ENCODE peak calls at places on chromosomes 16 and 17, in four cellular contexts. K, A, T and P are unnamed samples.

GRCh38 chr16:31455601-31456314 is 3.5 kb upstream of the ARMC5 start:
- DNase-seq in K (peak; percentile 15), A (no peak), T (no peak), P (no peak)

GRCh38 chr16:28180660-28181556 is 30.9 kb downstream of the XPO6 start:
- DNase-seq in K (no peak), A (peak; percentile 70), T (no peak), P (no peak)

GRCh38 chr17:63571632-63572310 is 21.5 kb downstream of the DCAF7 start:
- DNase-seq in K (peak; percentile 58), A (peak; percentile 93), T (peak; percentile 16), P (peak; percentile 21)

GRCh38 chr16:70701998-70702397 is 16.1 kb upstream of the MTSS2 start:
- DNase-seq in K (no peak), A (no peak), T (no peak), P (no peak)

GRCh38 chr16:24775455-24775854 is 46.0 kb downstream of the TNRC6A start:
- DNase-seq in K (no peak), A (peak; percentile 37), T (no peak), P (no peak)

GRCh38 chr17:76547183-76547641 is 7.4 kb downstream of the PRCD start:
- DNase-seq in K (peak; percentile 70), A (peak; percentile 85), T (peak; percentile 74), P (peak; percentile 72)

GRCh38 chr16:84239910-84240309 is at the start of gene KCNG4:
- DNase-seq in K (no peak), A (no peak), T (no peak), P (no peak)

GRCh38 chr17:66493283-66494019 is 191.0 kb downstream of the PRKCA start:
- DNase-seq in K (no peak), A (peak; percentile 74), T (no peak), P (peak; percentile 43)

GRCh38 chr16:85634747-85635544 is 21.8 kb downstream of the GSE1 start:
- DNase-seq in K (no peak), A (no peak), T (no peak), P (no peak)

GRCh38 chr17:38885728-38886642 is 16.1 kb downstream of the LASP1 start:
- DNase-seq in K (no peak), A (peak; percentile 52), T (no peak), P (no peak)

GRCh38 chr17:39818282-39819000 is 45.7 kb downstream of the IKZF3 start:
- DNase-seq in K (no peak), A (no peak), T (no peak), P (no peak)

GRCh38 chr17:64736804-64737492 is 74.8 kb upstream of the SMURF2 start:
- DNase-seq in K (no peak), A (peak; percentile 72), T (peak; percentile 51), P (peak; percentile 83)

GRCh38 chr17:62703269-62703775 is 75.9 kb downstream of the MRC2 start:
- DNase-seq in K (no peak), A (peak; percentile 53), T (no peak), P (peak; percentile 38)

GRCh38 chr16:66292241-66292935 is 74.1 kb upstream of the CDH5 start:
- DNase-seq in K (no peak), A (no peak), T (no peak), P (no peak)

GRCh38 chr17:16945513-16946201 is 26.3 kb downstream of the TNFRSF13B start:
- DNase-seq in K (no peak), A (no peak), T (no peak), P (no peak)

GRCh38 chr17:79991924-79992656 is 43.6 kb downstream of the TBC1D16 start:
- DNase-seq in K (no peak), A (peak; percentile 38), T (peak; percentile 91), P (peak; percentile 62)

GRCh38 chr17:2011421-2012371 is 13.4 kb downstream of the RTN4RL1 start:
- DNase-seq in K (no peak), A (no peak), T (no peak), P (no peak)

GRCh38 chr16:81738831-81739496 is 40.1 kb upstream of the PLCG2 start:
- DNase-seq in K (peak; percentile 54), A (no peak), T (no peak), P (no peak)

GRCh38 chr16:12612598-12613101 is 191.0 kb downstream of the CPPED1 start:
- DNase-seq in K (peak; percentile 59), A (no peak), T (peak; percentile 97), P (peak; percentile 91)

GRCh38 chr16:67936876-67937605 is 391 bp upstream of the PSMB10 start:
- DNase-seq in K (no peak), A (no peak), T (no peak), P (no peak)

GRCh38 chr16:57013268-57013667 is 23.9 kb downstream of the NLRC5 start:
- DNase-seq in K (no peak), A (peak; percentile 71), T (no peak), P (no peak)

DNA sequence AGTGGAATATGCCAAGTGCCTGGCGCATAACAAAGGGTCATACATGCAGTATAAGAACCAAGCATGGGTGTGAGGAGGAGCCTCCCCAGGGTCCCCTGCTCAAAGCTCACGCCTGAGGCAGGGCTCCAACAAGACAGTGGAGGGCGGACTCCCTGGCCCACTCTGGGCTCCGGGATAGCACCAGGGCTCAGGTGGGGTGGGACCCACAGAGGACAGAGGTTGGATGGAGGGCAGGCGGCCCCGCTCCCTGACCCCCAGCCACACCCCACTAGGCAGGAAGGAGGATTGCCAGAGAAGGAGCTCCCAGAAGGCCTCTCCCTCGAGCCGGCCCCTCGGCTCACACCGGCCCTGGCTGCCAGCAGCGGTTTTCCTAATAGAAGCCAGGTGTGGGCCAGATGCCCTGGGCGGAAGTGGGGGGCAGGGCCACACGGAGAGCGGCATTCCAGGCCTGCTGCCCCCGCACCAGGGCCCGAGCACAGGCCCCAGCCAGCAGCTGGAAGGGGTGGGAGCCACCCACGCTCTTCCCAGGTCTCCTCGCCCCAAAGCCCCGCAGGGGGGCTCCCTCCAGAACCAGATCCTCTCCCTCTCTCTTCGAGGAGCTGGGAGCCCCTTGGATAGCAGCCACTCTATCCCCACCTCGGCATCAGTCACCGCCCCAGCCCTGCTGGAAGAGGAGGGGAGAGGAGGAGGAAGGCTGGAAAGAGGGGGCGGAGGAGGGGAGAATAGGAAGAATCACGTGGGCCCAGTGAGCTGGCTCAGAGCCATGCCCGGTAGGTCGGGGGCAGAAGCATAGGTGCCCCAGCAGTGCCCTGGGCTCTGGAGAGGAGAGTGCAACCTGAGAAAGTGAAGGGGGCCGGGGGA is 21.0 kb downstream of the VASN start:
- DNase-seq in K (no peak), A (peak; percentile 86), T (no peak), P (no peak)
- TF ChIP-seq MAZ in K (no peak), A (peak; percentile 31), T (no peak), P (no peak)

DNA sequence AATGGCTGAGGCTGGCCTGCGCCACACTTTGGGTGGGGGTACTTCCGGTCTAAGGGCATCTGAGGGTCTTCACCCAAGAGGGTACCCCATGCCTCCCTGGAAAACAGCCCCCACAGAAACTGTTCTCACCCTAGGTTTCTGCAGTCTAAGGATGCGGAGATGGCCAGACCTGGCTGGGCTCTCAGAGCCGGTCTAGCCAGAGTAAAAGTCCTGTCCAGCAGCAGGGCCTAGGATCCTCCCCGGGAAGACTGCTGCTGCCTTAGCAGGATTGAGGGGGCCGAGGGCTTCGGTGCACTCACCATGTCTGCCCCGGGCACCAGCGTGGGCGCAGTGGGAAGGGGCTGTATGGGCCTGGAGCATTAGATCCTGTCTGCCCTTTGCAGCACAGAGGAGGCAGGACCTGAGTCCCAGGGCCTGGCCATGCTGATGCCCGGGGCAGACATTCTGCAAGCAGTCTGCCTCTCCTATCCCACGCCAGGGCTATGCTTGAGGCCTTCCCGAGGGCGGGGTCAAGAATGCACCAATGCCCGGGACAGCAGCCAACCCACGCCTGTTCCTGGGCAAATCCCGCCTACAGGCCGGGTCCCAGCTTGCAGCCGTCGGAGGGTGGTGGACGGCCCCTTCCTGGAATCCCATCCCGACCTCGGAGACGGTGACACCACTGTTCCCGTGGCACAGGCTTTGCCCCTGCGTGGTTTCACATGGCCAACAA is 54.7 kb downstream of the CBFA2T3 start:
- DNase-seq in K (no peak), A (peak; percentile 39), T (no peak), P (peak; percentile 44)
- TF ChIP-seq MAZ in K (no peak), A (no peak), T (no peak), P (no peak)

DNA sequence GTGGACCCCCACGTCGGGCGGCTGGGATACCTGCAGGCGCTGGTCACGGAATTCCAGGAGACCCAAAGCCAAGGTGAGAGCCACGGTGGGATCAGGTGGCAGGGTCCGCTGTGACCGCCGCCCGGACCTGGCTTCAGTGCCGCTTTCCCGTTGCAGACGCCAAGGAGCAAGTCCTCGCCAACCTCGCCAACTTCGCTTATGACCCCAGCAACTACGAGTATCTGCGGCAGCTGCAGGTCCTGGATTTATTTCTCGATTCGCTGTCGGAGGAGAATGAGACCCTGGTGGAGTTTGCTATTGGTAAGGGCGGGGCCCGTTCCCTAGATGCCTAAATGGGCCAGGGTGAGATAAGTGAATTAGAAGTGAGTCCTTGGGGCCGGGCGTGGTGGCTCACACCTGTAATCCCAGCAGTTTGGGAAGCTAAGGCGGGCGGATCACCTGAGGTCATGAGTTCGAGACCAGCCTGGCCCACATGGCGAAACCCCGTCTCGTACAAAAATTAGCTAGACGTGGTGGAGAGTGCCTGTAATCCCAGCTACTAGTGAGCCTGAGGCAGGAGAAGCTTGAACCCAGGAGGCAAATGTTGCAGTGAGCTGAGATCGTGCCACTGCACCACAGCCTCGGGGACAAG is 653 bp downstream of the ARMC7 start:
- DNase-seq in K (peak; percentile 27), A (no peak), T (no peak), P (no peak)
- TF ChIP-seq MAZ in K (no peak), A (no peak), T (no peak), P (no peak)

DNA sequence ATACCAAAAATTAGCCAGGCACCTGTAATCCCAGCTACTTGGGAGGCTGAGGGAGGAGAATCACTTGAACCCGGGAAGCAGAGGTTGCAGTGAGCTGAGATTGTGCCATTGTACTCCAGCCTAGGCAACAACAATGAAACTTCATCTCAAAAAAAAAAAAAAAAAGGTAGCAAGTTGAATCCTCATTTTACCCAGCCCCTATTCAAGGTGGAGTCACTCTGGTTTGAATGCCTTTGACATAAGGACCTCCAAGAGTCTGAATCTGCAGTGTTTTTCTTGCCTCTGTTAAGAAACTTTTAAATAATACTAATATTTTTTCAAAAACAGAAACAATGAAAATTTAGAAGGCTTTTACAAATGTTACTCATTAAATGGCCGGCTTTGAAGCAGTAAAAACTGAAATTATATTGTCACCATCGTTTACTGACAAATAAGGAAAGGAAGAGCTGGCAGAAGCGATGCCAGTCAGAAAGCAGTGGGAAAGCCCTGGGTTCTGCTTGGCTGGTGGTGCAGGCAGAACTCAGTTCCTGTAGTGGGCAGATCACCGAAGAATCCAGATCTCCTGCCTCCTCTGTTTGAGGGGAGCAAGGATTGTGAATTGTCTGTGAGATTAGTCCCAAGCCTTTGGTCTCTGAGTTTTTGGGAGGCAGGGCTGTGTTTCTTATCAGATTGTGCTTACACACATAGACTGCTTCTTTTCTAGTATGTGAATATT is 99.7 kb upstream of the HAS3 start:
- DNase-seq in K (no peak), A (no peak), T (no peak), P (no peak)
- TF ChIP-seq MAZ in K (no peak), A (no peak), T (no peak), P (no peak)

DNA sequence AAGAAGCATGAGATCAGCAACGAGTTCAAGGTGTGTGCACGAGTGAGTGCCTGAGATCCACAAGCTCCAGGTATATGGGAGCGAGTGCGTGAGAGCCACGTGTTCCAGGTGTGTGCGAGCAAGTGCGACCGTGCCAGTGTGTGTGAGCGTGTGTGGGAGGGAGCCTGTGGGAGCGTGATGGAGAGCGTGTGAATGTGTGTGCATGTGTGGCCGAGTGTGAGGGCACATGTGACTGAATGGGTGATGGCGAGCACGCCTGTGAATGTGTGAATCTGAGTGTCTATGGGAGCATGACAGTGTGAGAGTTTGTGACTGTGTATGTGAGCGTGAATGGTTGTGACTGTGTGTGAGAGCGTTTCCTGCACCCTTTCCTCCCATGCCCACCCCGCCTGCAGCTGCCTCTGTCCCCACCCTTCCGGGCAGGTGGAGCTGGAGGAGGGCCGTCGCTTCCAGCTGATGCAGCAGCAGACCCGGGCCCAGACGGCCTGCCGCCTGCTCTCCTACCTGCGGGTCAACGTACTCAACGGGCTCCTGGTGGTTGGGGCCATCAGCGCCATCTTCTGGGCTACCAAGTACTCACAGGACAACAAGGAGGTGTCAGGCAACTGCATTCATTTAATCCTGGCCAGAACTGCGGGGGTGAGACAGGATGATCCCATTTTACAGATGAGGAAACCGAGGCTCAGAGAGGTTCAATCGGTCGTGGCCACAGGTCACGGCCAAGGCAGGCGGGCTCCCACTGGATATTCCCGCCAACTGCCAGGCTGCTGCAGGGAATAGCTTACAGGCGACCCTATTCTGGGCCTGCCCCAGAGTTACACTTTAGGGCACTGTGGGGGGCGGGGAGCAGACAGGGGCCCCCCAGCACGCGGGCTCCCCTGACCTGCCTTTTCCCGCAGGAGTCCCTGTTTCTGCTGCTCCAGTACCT is 3.7 kb downstream of the TMC8 start:
- DNase-seq in K (peak; percentile 52), A (peak; percentile 12), T (peak; percentile 83), P (peak; percentile 80)
- TF ChIP-seq MAZ in K (no peak), A (no peak), T (no peak), P (no peak)